ENCODE peak calls at places on chromosomes 5 and 9, in five cellular contexts. X is H1, G is K562, K is GM12878, D is GM12891. P is an unnamed sample.

GRCh38 chr5:10352404-10353240 is 873 bp upstream of the MARCHF6 start:
- DNase-seq in X (no peak), D (no peak), G (no peak), K (peak; percentile 28), P (no peak)

GRCh38 chr9:130239741-130240241 is 25.8 kb upstream of the HMCN2 start:
- DNase-seq in G (no peak), K (peak; percentile 31), X (no peak), D (no peak), P (no peak)

GRCh38 chr9:87148391-87149237 is 201.3 kb upstream of the GAS1 start:
- DNase-seq in D (no peak), X (peak; percentile 79), G (peak; percentile 7), K (no peak), P (no peak)

GRCh38 chr5:74555991-74556390 is 84.5 kb downstream of the ENC1 start:
- DNase-seq in D (no peak), G (no peak), K (no peak), X (no peak), P (no peak)

GRCh38 chr9:92489209-92489608 is 6.9 kb upstream of the ASPN start:
- DNase-seq in G (no peak), X (no peak), D (no peak), K (no peak), P (no peak)

GRCh38 chr5:160956011-160956410 is 104.0 kb upstream of the ATP10B start:
- DNase-seq in K (no peak), G (no peak), D (no peak), X (no peak), P (no peak)

GRCh38 chr9:1427856-1428255 is 377.7 kb downstream of the DMRT2 start:
- DNase-seq in X (no peak), G (no peak), D (no peak), K (no peak), P (no peak)

GRCh38 chr9:36141288-36141687 is 4.8 kb downstream of the GLIPR2 start:
- DNase-seq in G (no peak), D (no peak), K (no peak), X (no peak), P (no peak)

GRCh38 chr9:133641861-133642595 is 5.9 kb downstream of the DBH start:
- DNase-seq in X (no peak), G (no peak), K (no peak), D (no peak), P (no peak)

GRCh38 chr5:1748271-1748670 is 51.4 kb downstream of the MRPL36 start:
- DNase-seq in K (no peak), D (no peak), X (no peak), G (no peak), P (no peak)

GRCh38 chr9:136074706-136075105 is 20.4 kb downstream of the NACC2 start:
- DNase-seq in G (no peak), D (no peak), X (peak; percentile 47), K (no peak), P (no peak)

GRCh38 chr5:502325-503079 is 21.7 kb downstream of the SLC9A3 start:
- DNase-seq in D (no peak), G (no peak), X (no peak), K (no peak), P (no peak)

GRCh38 chr5:102511666-102512065 is 12.9 kb upstream of the SLCO6A1 start:
- DNase-seq in K (no peak), X (no peak), D (no peak), G (no peak), P (no peak)

GRCh38 chr5:54897001-54897400 is 88.4 kb downstream of the ESM1 start:
- DNase-seq in D (no peak), G (no peak), K (no peak), X (no peak), P (no peak)

GRCh38 chr9:89802809-89803355 is 198.1 kb downstream of the GADD45G start:
- DNase-seq in G (no peak), D (no peak), K (no peak), X (no peak), P (no peak)

GRCh38 chr9:33080534-33080933 is 4.1 kb upstream of the SMU1 start:
- DNase-seq in D (no peak), G (no peak), X (no peak), K (no peak), P (no peak)

GRCh38 chr9:32487981-32488380 is 38.0 kb downstream of the RIGI start:
- DNase-seq in D (no peak), X (no peak), K (no peak), G (no peak), P (no peak)

GRCh38 chr5:154371687-154372086 is 74.1 kb upstream of the SAP30L start:
- DNase-seq in G (no peak), K (no peak), X (no peak), D (no peak), P (no peak)

GRCh38 chr5:113378081-113378480 is 56.7 kb downstream of the TSSK1B start:
- DNase-seq in D (no peak), G (no peak), X (no peak), K (no peak), P (no peak)

GRCh38 chr9:124511426-124511840 is 4.2 kb upstream of the NR5A1 start:
- DNase-seq in D (peak; percentile 10), K (no peak), G (peak; percentile 51), X (peak; percentile 63), P (peak; percentile 19)

GRCh38 chr5:168023190-168023589 is 268.3 kb upstream of the WWC1 start:
- DNase-seq in K (no peak), D (no peak), G (no peak), X (no peak), P (no peak)

GRCh38 chr9:80012557-80013330 is 441.0 kb downstream of the TLE4 start:
- DNase-seq in K (no peak), X (no peak), D (no peak), G (no peak), P (no peak)

GRCh38 chr5:81187885-81188284 is 45.2 kb upstream of the CKMT2 start:
- DNase-seq in D (peak; percentile 23), G (no peak), X (no peak), K (no peak), P (no peak)

GRCh38 chr5:161544350-161544765 is 2.2 kb downstream of the GABRB2 start:
- DNase-seq in X (peak; percentile 76), K (no peak), D (no peak), G (peak; percentile 66), P (no peak)

GRCh38 chr5:139644646-139645494 is 3.3 kb upstream of the CXXC5 start:
- DNase-seq in D (no peak), G (no peak), X (no peak), K (no peak), P (no peak)

GRCh38 chr5:180804129-180804601 is 1.6 kb upstream of the MGAT1 start:
- DNase-seq in G (no peak), K (no peak), D (no peak), X (no peak), P (no peak)
- TF ChIP-seq POLR2A in G (no peak), K (no peak), D (no peak), X (no peak), P (no peak)

DNA sequence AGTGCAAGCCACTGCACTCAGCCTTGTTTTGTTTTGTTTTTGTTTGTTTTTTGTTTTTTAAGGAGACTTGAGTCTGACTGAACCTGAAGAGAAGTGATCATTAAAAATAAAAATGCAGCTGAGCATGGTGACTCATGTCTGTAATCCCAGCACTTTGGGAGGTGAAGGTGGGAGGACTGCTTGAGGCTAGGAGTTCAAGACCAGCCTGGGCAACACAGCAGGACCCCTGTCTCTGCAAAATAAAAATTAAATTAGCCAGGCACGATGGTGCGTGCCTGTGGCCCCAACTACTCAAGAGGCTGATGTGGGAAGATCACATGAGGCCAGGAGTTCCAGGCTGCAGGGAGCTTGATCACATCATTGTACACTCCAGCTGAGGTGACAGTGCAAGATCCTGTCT is 6.2 kb downstream of the SLC1A1 start:
- DNase-seq in G (no peak), D (no peak), X (no peak), K (no peak), P (no peak)
- TF ChIP-seq TAF1 in G (no peak), D (no peak), X (no peak), K (no peak), P (no peak)

GRCh38 chr9:70488098-70488792 is 73.8 kb upstream of the KLF9 start:
- DNase-seq in G (no peak), X (no peak), K (no peak), D (no peak), P (no peak)

GRCh38 chr9:70485273-70485858 is 70.9 kb upstream of the KLF9 start:
- DNase-seq in D (no peak), K (no peak), X (no peak), G (peak; percentile 67), P (no peak)

GRCh38 chr9:70481471-70481870 is 67.0 kb upstream of the KLF9 start:
- DNase-seq in X (no peak), G (no peak), D (no peak), K (no peak), P (no peak)

GRCh38 chr9:70486127-70486526 is 71.7 kb upstream of the KLF9 start:
- DNase-seq in K (no peak), X (no peak), G (no peak), D (no peak), P (no peak)

GRCh38 chr9:70484232-70485130 is 70.0 kb upstream of the KLF9 start:
- DNase-seq in G (peak; percentile 72), X (no peak), K (no peak), D (peak; percentile 23), P (peak; percentile 34)
- TF ChIP-seq POLR2AphosphoS5 in G (no peak), X (no peak), K (no peak), D (no peak), P (no peak)

GRCh38 chr9:5438301-5439162 is 807 bp upstream of the PLGRKT start:
- DNase-seq in D (no peak), X (peak; percentile 45), G (no peak), K (peak; percentile 89), P (no peak)

GRCh38 chr9:5435912-5436311 is 1.8 kb downstream of the PLGRKT start:
- DNase-seq in G (no peak), X (no peak), D (no peak), K (no peak), P (no peak)

GRCh38 chr9:5436441-5436840 is 1.3 kb downstream of the PLGRKT start:
- DNase-seq in X (no peak), G (no peak), D (no peak), K (no peak), P (no peak)

GRCh38 chr9:5440426-5440825 is 2.7 kb upstream of the PLGRKT start:
- DNase-seq in D (no peak), K (no peak), G (no peak), X (no peak), P (no peak)

DNA sequence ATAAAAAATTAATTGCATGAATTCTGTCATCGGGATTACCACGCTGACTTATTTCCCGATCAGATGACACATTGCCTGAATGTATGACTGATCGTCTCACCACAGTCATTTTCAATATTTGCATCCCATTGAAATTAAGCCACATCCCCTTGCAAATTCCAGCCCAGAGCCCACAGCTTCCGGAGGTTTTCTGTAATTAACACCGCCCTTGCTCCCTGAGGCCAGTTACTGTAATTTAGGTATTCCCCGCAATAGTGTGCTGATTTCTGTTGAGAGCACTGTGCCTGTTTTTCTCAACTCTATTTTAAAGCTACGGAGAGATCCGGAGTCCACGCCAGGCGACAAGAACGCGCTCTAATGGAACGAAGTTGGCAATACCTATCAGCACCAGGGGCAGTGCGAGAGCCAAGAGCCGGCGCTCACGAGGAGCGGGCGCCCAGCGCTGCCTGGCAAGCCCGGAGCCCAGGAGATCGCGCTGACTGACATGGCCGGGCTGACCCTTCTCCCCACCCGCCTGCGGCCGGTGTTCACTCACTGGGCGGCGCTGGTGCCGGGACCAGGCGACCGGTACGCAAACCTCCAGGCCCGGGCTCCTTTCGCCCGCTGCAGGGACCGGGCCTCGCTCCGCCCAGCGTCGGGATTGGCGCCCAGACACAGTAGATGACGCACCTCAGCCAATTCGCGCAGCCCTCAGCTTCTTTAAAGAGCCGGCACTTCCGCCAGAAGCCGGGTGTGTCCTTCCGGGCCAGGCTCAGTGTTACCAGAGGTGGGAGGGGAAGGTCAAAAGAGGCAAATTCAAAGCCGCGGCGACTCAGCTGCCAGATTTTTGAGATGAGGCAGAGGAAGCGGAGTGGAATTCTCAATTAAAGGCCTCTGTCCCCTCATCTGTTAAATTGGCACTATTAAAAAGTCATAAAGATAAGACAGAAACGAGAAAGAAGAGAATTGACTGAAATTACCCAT is at the start of gene PLGRKT:
- DNase-seq in X (peak; percentile 88), K (peak; percentile 81), G (peak; percentile 39), D (peak; percentile 72), P (peak; percentile 70)
- TF ChIP-seq POLR2A in X (peak; percentile 69), K (peak; percentile 95), G (peak; percentile 72), D (peak; percentile 81), P (peak; percentile 91)